ENCODE peak calls at places on chromosome 13, in eight cellular contexts. K is AG09319, P is cardiac muscle cell, Y is left ventricle myocardium inferior, S is heart right ventricle, B is GM12865, E is RWPE1, T is breast epithelium. V is an unnamed sample.

GRCh38 chr13:111215081-111216047 is 100.3 kb downstream of the ARHGEF7 start:
- DNase-seq in K (no peak), B (no peak), P (no peak), E (no peak), S (no peak), T (no peak), Y (no peak), V (no peak)

GRCh38 chr13:111557921-111558699 is 237.7 kb downstream of the TEX29 start:
- DNase-seq in B (no peak), K (no peak), Y (no peak), T (no peak), P (no peak), S (no peak), E (no peak), V (no peak)

GRCh38 chr13:79989251-79989661 is 351.7 kb downstream of the SPRY2 start:
- DNase-seq in P (no peak), S (no peak), K (no peak), Y (no peak), B (no peak), E (no peak), T (no peak), V (no peak)

GRCh38 chr13:30774214-30774730 is 38.9 kb downstream of the ALOX5AP start:
- DNase-seq in Y (no peak), B (peak; percentile 76), S (no peak), E (no peak), T (no peak), P (no peak), K (no peak), V (no peak)

GRCh38 chr13:95234242-95234641 is 67.0 kb downstream of the ABCC4 start:
- DNase-seq in Y (no peak), T (no peak), B (peak; percentile 40), K (no peak), E (no peak), S (no peak), P (no peak), V (no peak)

GRCh38 chr13:39364797-39365468 is 238.1 kb downstream of the LHFPL6 start:
- DNase-seq in E (peak; percentile 23), S (no peak), T (no peak), Y (no peak), P (peak; percentile 16), K (no peak), B (no peak), V (no peak)

GRCh38 chr13:44158741-44159632 is 214.6 kb upstream of the SERP2 start:
- DNase-seq in E (no peak), Y (no peak), P (peak; percentile 30), K (no peak), S (no peak), T (no peak), B (no peak), V (no peak)

GRCh38 chr13:103188688-103189326 is 122.6 kb upstream of the SLC10A2 start:
- DNase-seq in P (peak; percentile 61), S (no peak), B (peak; percentile 41), T (no peak), Y (no peak), E (peak; percentile 45), K (no peak), V (no peak)

GRCh38 chr13:78382946-78383542 is 220.3 kb downstream of the POU4F1 start:
- DNase-seq in Y (peak; percentile 36), E (no peak), B (no peak), K (no peak), S (no peak), T (no peak), P (no peak), V (no peak)

GRCh38 chr13:46160065-46160464 is 21.9 kb downstream of the LCP1 start:
- DNase-seq in S (no peak), K (no peak), B (no peak), T (no peak), Y (no peak), P (no peak), E (no peak), V (no peak)

GRCh38 chr13:109344552-109345157 is 441.7 kb downstream of the IRS2 start:
- DNase-seq in S (no peak), E (peak; percentile 45), B (no peak), Y (no peak), T (no peak), K (no peak), P (peak; percentile 36), V (no peak)
- TF ChIP-seq CTCF in S (no peak), E (no peak), B (no peak), Y (no peak), T (no peak), K (no peak), P (no peak), V (no peak)

GRCh38 chr13:60090579-60090978 is 73.1 kb downstream of the DIAPH3 start:
- DNase-seq in E (no peak), Y (no peak), T (no peak), B (no peak), P (peak; percentile 42), K (peak; percentile 16), S (no peak), V (no peak)

GRCh38 chr13:60094385-60095088 is 69.2 kb downstream of the DIAPH3 start:
- DNase-seq in S (no peak), P (no peak), Y (no peak), T (no peak), B (no peak), E (no peak), K (no peak), V (no peak)

GRCh38 chr13:60095300-60095699 is 68.4 kb downstream of the DIAPH3 start:
- DNase-seq in S (no peak), T (no peak), E (no peak), B (no peak), Y (no peak), P (no peak), K (no peak), V (no peak)

GRCh38 chr13:60091573-60091972 is 72.2 kb downstream of the DIAPH3 start:
- DNase-seq in Y (no peak), K (no peak), S (no peak), B (no peak), T (no peak), E (no peak), P (no peak), V (no peak)
- TF ChIP-seq CTCF in Y (no peak), K (no peak), S (no peak), B (no peak), T (no peak), E (no peak), P (peak; percentile 7), V (no peak)

GRCh38 chr13:23741879-23742510 is 147.2 kb downstream of the MIPEP start:
- DNase-seq in P (no peak), K (no peak), B (peak; percentile 33), Y (no peak), S (no peak), T (no peak), E (peak; percentile 13), V (no peak)
- TF ChIP-seq CTCF in P (peak; percentile 51), K (peak; percentile 14), B (peak; percentile 51), Y (peak; percentile 44), S (peak; percentile 18), T (no peak), E (peak; percentile 23), V (no peak)

GRCh38 chr13:35957174-35957867 is 173.9 kb downstream of the DCLK1 start:
- DNase-seq in B (no peak), P (no peak), K (no peak), E (no peak), S (no peak), Y (no peak), T (no peak), V (no peak)

GRCh38 chr13:35957996-35958395 is 173.2 kb downstream of the DCLK1 start:
- DNase-seq in K (no peak), Y (no peak), S (no peak), B (no peak), E (no peak), T (no peak), P (no peak), V (no peak)

GRCh38 chr13:35954207-35954560 is 177.0 kb downstream of the DCLK1 start:
- DNase-seq in E (no peak), P (no peak), B (no peak), T (no peak), Y (no peak), S (no peak), K (no peak), V (no peak)

GRCh38 chr13:35956074-35956473 is 175.1 kb downstream of the DCLK1 start:
- DNase-seq in Y (no peak), S (no peak), E (no peak), K (no peak), T (no peak), B (no peak), P (no peak), V (no peak)

GRCh38 chr13:35953537-35954206 is 177.5 kb downstream of the DCLK1 start:
- DNase-seq in E (peak; percentile 34), T (peak; percentile 57), B (peak; percentile 11), Y (peak; percentile 73), S (peak; percentile 90), P (peak; percentile 95), K (peak; percentile 97), V (no peak)
- TF ChIP-seq CTCF in E (no peak), T (no peak), B (peak; percentile 19), Y (peak; percentile 77), S (peak; percentile 79), P (peak; percentile 75), K (peak; percentile 77), V (no peak)

GRCh38 chr13:113929628-113930615 is 44.0 kb downstream of the C13orf46 start:
- DNase-seq in P (no peak), E (no peak), S (no peak), B (no peak), Y (peak; percentile 16), K (no peak), T (no peak), V (peak; percentile 19)
- TF ChIP-seq CTCF in P (no peak), E (no peak), S (no peak), B (no peak), Y (no peak), K (no peak), T (no peak), V (no peak)

GRCh38 chr13:33610471-33611015 is 207.4 kb upstream of the RFC3 start:
- DNase-seq in K (no peak), E (no peak), P (peak; percentile 35), B (no peak), T (no peak), Y (peak; percentile 78), S (peak; percentile 77), V (peak; percentile 82)
- TF ChIP-seq CTCF in K (no peak), E (no peak), P (peak; percentile 6), B (no peak), T (no peak), Y (peak; percentile 18), S (peak; percentile 14), V (no peak)

DNA sequence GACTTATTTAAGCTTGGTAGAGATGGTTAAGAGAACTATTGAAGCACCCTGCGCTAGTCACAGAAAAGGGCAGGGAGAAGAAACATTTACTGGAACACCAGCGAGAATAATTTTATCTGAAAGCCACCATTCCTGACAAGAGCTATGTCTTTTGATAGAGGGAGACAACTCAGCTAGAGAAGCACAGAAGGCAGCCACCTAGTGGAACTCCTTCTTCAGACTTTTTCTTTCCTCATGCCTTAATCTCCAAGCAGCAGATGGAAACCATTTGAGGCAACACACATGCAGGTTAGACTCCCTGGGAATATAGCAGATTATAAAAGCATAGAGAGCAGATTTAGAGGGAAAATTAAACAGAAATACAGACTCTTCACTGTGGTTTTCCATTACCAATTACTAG is 813.4 kb downstream of the SLITRK6 start:
- DNase-seq in T (no peak), Y (no peak), E (no peak), P (no peak), S (no peak), B (no peak), K (no peak), V (no peak)
- TF ChIP-seq CTCF in T (no peak), Y (no peak), E (no peak), P (no peak), S (no peak), B (no peak), K (no peak), V (no peak)